ENCODE peak calls at places on chromosome 5, in six cellular contexts. F is neural crest cell, O is HCT116, W is RWPE1, Y is mammary epithelial cell, U is H1. I is an unnamed sample.

GRCh38 chr5:116032094-116032517 is at the start of gene ARL14EPL:
- DNase-seq in F (no peak), O (peak; percentile 99), W (peak; percentile 72), Y (peak; percentile 71), U (no peak), I (peak; percentile 55)

GRCh38 chr5:149345892-149346222 is 558 bp downstream of the GRPEL2 start:
- DNase-seq in F (no peak), O (no peak), W (peak; percentile 42), Y (no peak), U (no peak), I (no peak)

GRCh38 chr5:116507051-116507537 is 67.5 kb downstream of the SEMA6A start:
- DNase-seq in F (no peak), O (no peak), W (no peak), Y (no peak), U (no peak), I (no peak)

GRCh38 chr5:180389252-180390101 is 36.3 kb upstream of the GFPT2 start:
- DNase-seq in F (no peak), O (no peak), W (no peak), Y (no peak), U (peak; percentile 64), I (no peak)

GRCh38 chr5:116652196-116652729 is 77.6 kb upstream of the SEMA6A start:
- DNase-seq in F (peak; percentile 53), O (peak; percentile 79), W (no peak), Y (peak; percentile 94), U (peak; percentile 49), I (no peak)

GRCh38 chr5:53170748-53171349 is 61.3 kb upstream of the MOCS2 start:
- DNase-seq in F (peak; percentile 4), O (peak; percentile 32), W (peak; percentile 73), Y (peak; percentile 52), U (no peak), I (no peak)

GRCh38 chr5:73655521-73656160 is 29.6 kb downstream of the ARHGEF28 start:
- DNase-seq in F (no peak), O (no peak), W (no peak), Y (no peak), U (no peak), I (no peak)

GRCh38 chr5:42013561-42013960 is 88.5 kb downstream of the FBXO4 start:
- DNase-seq in F (no peak), O (no peak), W (no peak), Y (no peak), U (no peak), I (no peak)

GRCh38 chr5:58670620-58671019 is 87.7 kb downstream of the RAB3C start:
- DNase-seq in F (no peak), O (no peak), W (no peak), Y (no peak), U (no peak), I (no peak)

GRCh38 chr5:15717002-15717401 is 217.0 kb downstream of the FBXL7 start:
- DNase-seq in F (no peak), O (no peak), W (no peak), Y (no peak), U (no peak), I (no peak)

GRCh38 chr5:52757527-52757926 is 30.2 kb upstream of the ITGA1 start:
- DNase-seq in F (no peak), O (no peak), W (no peak), Y (no peak), U (no peak), I (no peak)

GRCh38 chr5:159310492-159310891 is 19.8 kb downstream of the IL12B start:
- DNase-seq in F (peak; percentile 7), O (no peak), W (no peak), Y (peak; percentile 31), U (peak; percentile 66), I (no peak)

GRCh38 chr5:2320611-2321010 is 430.9 kb downstream of the IRX2 start:
- DNase-seq in F (no peak), O (no peak), W (no peak), Y (no peak), U (no peak), I (no peak)

GRCh38 chr5:170631471-170632195 is 127.8 kb downstream of the KCNIP1 start:
- DNase-seq in F (peak; percentile 48), O (peak; percentile 33), W (no peak), Y (no peak), U (no peak), I (no peak)

GRCh38 chr5:159100022-159100927 is 559 bp upstream of the EBF1 start:
- DNase-seq in F (peak; percentile 90), O (peak; percentile 7), W (peak; percentile 94), Y (peak; percentile 87), U (peak; percentile 96), I (peak; percentile 90)

GRCh38 chr5:57402348-57402747 is 80.3 kb downstream of the ACTBL2 start:
- DNase-seq in F (no peak), O (no peak), W (no peak), Y (no peak), U (no peak), I (no peak)

GRCh38 chr5:61019642-61020041 is 74.6 kb downstream of the NDUFAF2 start:
- DNase-seq in F (no peak), O (no peak), W (no peak), Y (no peak), U (no peak), I (no peak)

GRCh38 chr5:12385095-12385494 is 480.8 kb upstream of the CTNND2 start:
- DNase-seq in F (no peak), O (no peak), W (no peak), Y (no peak), U (no peak), I (no peak)

GRCh38 chr5:159697536-159697935 is 218.7 kb upstream of the ADRA1B start:
- DNase-seq in F (no peak), O (no peak), W (no peak), Y (peak; percentile 24), U (no peak), I (no peak)

GRCh38 chr5:170293273-170293672 is 4.3 kb downstream of the LCP2 start:
- DNase-seq in F (no peak), O (no peak), W (no peak), Y (no peak), U (no peak), I (no peak)

GRCh38 chr5:36416605-36417004 is 114.9 kb upstream of the RANBP3L start:
- DNase-seq in F (no peak), O (no peak), W (no peak), Y (no peak), U (no peak), I (no peak)

GRCh38 chr5:10478436-10478835 is 36.8 kb downstream of the ROPN1L start:
- DNase-seq in F (no peak), O (no peak), W (no peak), Y (no peak), U (no peak), I (no peak)

GRCh38 chr5:180802325-180803180 is at the start of gene MGAT1:
- DNase-seq in F (peak; percentile 66), O (no peak), W (peak; percentile 92), Y (peak; percentile 66), U (peak; percentile 90), I (peak; percentile 74)

GRCh38 chr5:134873987-134874830 is at the start of gene TXNDC15:
- DNase-seq in F (peak; percentile 77), O (peak; percentile 56), W (peak; percentile 91), Y (peak; percentile 81), U (peak; percentile 89), I (peak; percentile 60)

GRCh38 chr5:55042886-55043285 is 18.8 kb downstream of the GZMK start:
- DNase-seq in F (no peak), O (no peak), W (no peak), Y (no peak), U (no peak), I (no peak)

GRCh38 chr5:37723147-37723961 is 116.5 kb downstream of the GDNF start:
- DNase-seq in F (peak; percentile 10), O (peak; percentile 12), W (no peak), Y (no peak), U (peak; percentile 78), I (no peak)
- TF ChIP-seq CTCF in F (peak; percentile 52), O (peak; percentile 75), W (peak; percentile 16), Y (peak; percentile 47), U (peak; percentile 73), I (peak; percentile 39)

DNA sequence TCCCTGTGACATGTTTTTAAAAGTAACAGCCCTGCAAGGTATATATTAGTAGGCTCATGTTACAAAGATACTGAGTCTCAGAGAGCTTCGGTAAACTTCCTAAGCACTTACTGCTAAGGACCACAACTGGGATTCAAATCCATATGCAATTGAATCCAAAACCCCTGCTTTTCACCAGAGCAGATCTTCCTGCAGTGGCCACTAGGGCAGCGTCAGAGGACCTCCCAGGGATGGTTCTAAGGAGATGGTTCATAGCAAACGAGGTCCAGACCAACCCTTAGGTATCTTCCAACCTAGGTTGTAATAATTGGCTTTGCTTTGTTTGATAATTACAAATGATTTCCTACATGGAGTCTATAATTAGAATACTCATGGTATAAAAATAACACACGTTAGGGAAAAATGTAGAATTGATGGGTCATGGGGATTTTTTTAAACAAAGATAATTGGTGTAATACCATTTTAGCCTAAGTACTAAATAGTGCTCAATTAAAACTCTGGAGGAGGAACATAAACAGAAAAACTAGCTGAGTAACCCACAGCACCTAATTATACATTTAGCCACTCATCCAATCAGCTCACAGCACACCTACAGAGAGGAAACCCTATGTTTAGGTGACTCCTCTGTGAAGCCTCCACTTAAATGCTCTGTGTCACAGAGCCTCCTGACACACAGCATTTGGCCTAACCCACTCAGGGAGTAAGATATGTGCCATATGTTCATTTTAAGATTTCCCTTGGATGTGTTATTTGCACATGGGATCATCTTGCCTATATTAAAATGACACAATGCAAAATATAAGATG is 10.0 kb upstream of the CAST start:
- DNase-seq in F (no peak), O (no peak), W (no peak), Y (no peak), U (no peak), I (no peak)
- TF ChIP-seq CTCF in F (peak; percentile 52), O (peak; percentile 63), W (no peak), Y (peak; percentile 31), U (peak; percentile 58), I (peak; percentile 15)

GRCh38 chr5:172846249-172846648 is 12.2 kb downstream of the ERGIC1 start:
- DNase-seq in F (no peak), O (no peak), W (no peak), Y (peak; percentile 43), U (no peak), I (no peak)

GRCh38 chr5:172845190-172845975 is 11.3 kb downstream of the ERGIC1 start:
- DNase-seq in F (no peak), O (no peak), W (no peak), Y (no peak), U (no peak), I (no peak)

GRCh38 chr5:172846677-172847076 is 12.6 kb downstream of the ERGIC1 start:
- DNase-seq in F (no peak), O (no peak), W (no peak), Y (no peak), U (no peak), I (no peak)

GRCh38 chr5:172844577-172844838 is 10.5 kb downstream of the ERGIC1 start:
- DNase-seq in F (no peak), O (no peak), W (no peak), Y (no peak), U (no peak), I (no peak)

GRCh38 chr5:172843825-172844576 is 9.9 kb downstream of the ERGIC1 start:
- DNase-seq in F (no peak), O (no peak), W (no peak), Y (no peak), U (no peak), I (no peak)
- TF ChIP-seq CTCF in F (no peak), O (no peak), W (no peak), Y (no peak), U (peak; percentile 43), I (no peak)

DNA sequence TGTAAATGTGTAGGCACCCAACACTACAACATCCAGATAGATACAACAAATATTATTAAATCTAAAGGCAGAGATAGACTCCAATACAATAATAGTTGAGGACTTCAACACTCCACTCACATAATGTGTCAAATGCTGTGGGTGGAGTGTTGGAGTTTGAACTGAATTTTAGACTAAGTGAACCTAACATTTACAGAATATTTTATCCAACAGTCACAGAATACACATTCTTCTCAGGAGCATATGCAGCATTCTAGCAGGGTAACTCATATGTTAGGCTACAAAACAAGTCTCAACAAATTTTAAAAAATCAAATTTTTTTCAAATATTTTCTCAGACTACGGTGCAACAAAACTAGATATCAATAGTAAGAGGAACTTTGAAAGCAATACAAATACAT is 648.7 kb upstream of the CDH18 start:
- DNase-seq in F (no peak), O (no peak), W (no peak), Y (peak; percentile 4), U (no peak), I (no peak)
- TF ChIP-seq CTCF in F (no peak), O (no peak), W (no peak), Y (no peak), U (no peak), I (no peak)